ENCODE peak calls at places on chromosomes 2 and 18, in eight cellular contexts. Y, L, D, Z, S, J, Q and G are unnamed samples.

GRCh38 chr2:106091219-106091618 is 102.9 kb downstream of the UXS1 start:
- DNase-seq in Y (no peak), L (no peak), D (no peak), Z (no peak), S (no peak), J (no peak), Q (no peak), G (no peak)

GRCh38 chr18:57759650-57760049 is 43.5 kb downstream of the ATP8B1 start:
- DNase-seq in Y (peak), L (no peak), D (no peak), Z (peak), S (no peak), J (no peak), Q (no peak), G (no peak)

GRCh38 chr2:188013767-188014166 is 277.9 kb upstream of the GULP1 start:
- DNase-seq in Y (no peak), L (no peak), D (no peak), Z (no peak), S (no peak), J (no peak), Q (no peak), G (no peak)

GRCh38 chr18:31261792-31262582 is 56.0 kb upstream of the DSG1 start:
- DNase-seq in Y (no peak), L (no peak), D (no peak), Z (peak), S (peak), J (no peak), Q (no peak), G (no peak)

GRCh38 chr2:44246436-44246835 is 28.8 kb upstream of the SLC3A1 start:
- DNase-seq in Y (no peak), L (no peak), D (no peak), Z (peak), S (no peak), J (no peak), Q (no peak), G (peak)

GRCh38 chr2:207473203-207473865 is 56.4 kb upstream of the CREB1 start:
- DNase-seq in Y (peak), L (peak), D (no peak), Z (peak), S (peak), J (no peak), Q (no peak), G (peak)

GRCh38 chr2:171404719-171405118 is 29.1 kb downstream of the METTL8 start:
- DNase-seq in Y (no peak), L (no peak), D (no peak), Z (no peak), S (no peak), J (no peak), Q (no peak), G (no peak)

GRCh38 chr2:189406612-189407011 is 34.7 kb upstream of the WDR75 start:
- DNase-seq in Y (peak), L (no peak), D (no peak), Z (peak), S (no peak), J (no peak), Q (no peak), G (no peak)

GRCh38 chr2:202632682-202633081 is 2.1 kb upstream of the FAM117B start:
- DNase-seq in Y (no peak), L (no peak), D (no peak), Z (peak), S (no peak), J (no peak), Q (peak), G (no peak)

GRCh38 chr2:122651236-122651635 is 895.8 kb downstream of the TSN start:
- DNase-seq in Y (no peak), L (no peak), D (no peak), Z (no peak), S (no peak), J (no peak), Q (no peak), G (no peak)

GRCh38 chr18:36629095-36629604 is 199.7 kb downstream of the TPGS2 start:
- DNase-seq in Y (no peak), L (peak), D (no peak), Z (no peak), S (no peak), J (no peak), Q (no peak), G (no peak)

GRCh38 chr2:10478298-10478625 is 30.1 kb upstream of the ODC1 start:
- DNase-seq in Y (no peak), L (no peak), D (no peak), Z (no peak), S (no peak), J (no peak), Q (no peak), G (no peak)

GRCh38 chr18:33670052-33670451 is 92.0 kb downstream of the ASXL3 start:
- DNase-seq in Y (no peak), L (no peak), D (no peak), Z (no peak), S (no peak), J (no peak), Q (no peak), G (no peak)

GRCh38 chr2:189092936-189093335 is 86.6 kb downstream of the COL5A2 start:
- DNase-seq in Y (peak), L (no peak), D (no peak), Z (peak), S (no peak), J (no peak), Q (no peak), G (peak)

GRCh38 chr18:10202947-10203346 is 251.5 kb upstream of the APCDD1 start:
- DNase-seq in Y (no peak), L (no peak), D (no peak), Z (no peak), S (peak), J (no peak), Q (no peak), G (no peak)

GRCh38 chr2:100730290-100730868 is 89.6 kb upstream of the NPAS2 start:
- DNase-seq in Y (peak), L (no peak), D (peak), Z (peak), S (peak), J (no peak), Q (peak), G (peak)

GRCh38 chr2:5869871-5870375 is 177.7 kb downstream of the SOX11 start:
- DNase-seq in Y (no peak), L (no peak), D (no peak), Z (no peak), S (no peak), J (no peak), Q (no peak), G (no peak)

GRCh38 chr2:207883002-207883780 is 113.5 kb upstream of the FZD5 start:
- DNase-seq in Y (no peak), L (no peak), D (no peak), Z (no peak), S (no peak), J (no peak), Q (no peak), G (no peak)

GRCh38 chr18:55053976-55054375 is 94.7 kb upstream of the CCDC68 start:
- DNase-seq in Y (no peak), L (no peak), D (no peak), Z (no peak), S (no peak), J (no peak), Q (no peak), G (peak)

GRCh38 chr2:188607501-188607900 is 315.8 kb downstream of the GULP1 start:
- DNase-seq in Y (peak), L (no peak), D (no peak), Z (peak), S (no peak), J (no peak), Q (no peak), G (peak)

GRCh38 chr2:6077585-6077984 is 385.4 kb downstream of the SOX11 start:
- DNase-seq in Y (no peak), L (no peak), D (no peak), Z (peak), S (no peak), J (no peak), Q (no peak), G (no peak)

GRCh38 chr2:151423760-151424159 is 14.1 kb downstream of the RIF1 start:
- DNase-seq in Y (no peak), L (no peak), D (no peak), Z (no peak), S (no peak), J (peak), Q (no peak), G (no peak)

GRCh38 chr2:85615413-85615728 is 615 bp upstream of the USP39 start:
- DNase-seq in Y (no peak), L (no peak), D (no peak), Z (no peak), S (no peak), J (no peak), Q (no peak), G (no peak)

GRCh38 chr2:239544141-239544800 is 143.5 kb upstream of the HDAC4 start:
- DNase-seq in Y (no peak), L (no peak), D (no peak), Z (no peak), S (peak), J (no peak), Q (no peak), G (peak)

GRCh38 chr2:65388051-65388531 is 44.3 kb downstream of the SPRED2 start:
- DNase-seq in Y (no peak), L (no peak), D (no peak), Z (no peak), S (no peak), J (no peak), Q (no peak), G (no peak)

GRCh38 chr2:27016801-27017325 is 15.9 kb upstream of the TMEM214 start:
- DNase-seq in Y (peak), L (peak), D (peak), Z (peak), S (peak), J (no peak), Q (no peak), G (peak)

GRCh38 chr18:26014462-26014861 is 76.0 kb downstream of the SS18 start:
- DNase-seq in Y (no peak), L (no peak), D (no peak), Z (no peak), S (no peak), J (no peak), Q (no peak), G (no peak)

GRCh38 chr2:119846021-119846420 is 86.3 kb downstream of the PTPN4 start:
- DNase-seq in Y (no peak), L (no peak), D (no peak), Z (no peak), S (no peak), J (no peak), Q (no peak), G (no peak)

GRCh38 chr2:135819211-135819610 is 17.8 kb downstream of the LCT start:
- DNase-seq in Y (peak), L (no peak), D (peak), Z (peak), S (peak), J (no peak), Q (no peak), G (peak)

GRCh38 chr2:69798466-69798908 is 31.0 kb upstream of the GMCL1 start:
- DNase-seq in Y (peak), L (no peak), D (no peak), Z (peak), S (peak), J (no peak), Q (peak), G (peak)

GRCh38 chr18:7084080-7084765 is 33.4 kb downstream of the LAMA1 start:
- DNase-seq in Y (peak), L (no peak), D (no peak), Z (peak), S (no peak), J (no peak), Q (no peak), G (peak)

GRCh38 chr2:101111917-101112771 is 39.0 kb downstream of the TBC1D8 start:
- DNase-seq in Y (peak), L (no peak), D (no peak), Z (peak), S (no peak), J (no peak), Q (no peak), G (peak)

GRCh38 chr2:74130211-74130995 is 17.3 kb downstream of the BOLA3 start:
- DNase-seq in Y (no peak), L (no peak), D (no peak), Z (peak), S (peak), J (no peak), Q (no peak), G (no peak)

GRCh38 chr18:8391068-8391467 is 218.2 kb upstream of the RAB12 start:
- DNase-seq in Y (no peak), L (no peak), D (no peak), Z (peak), S (no peak), J (no peak), Q (no peak), G (no peak)